ENCODE peak calls at places on chromosomes 1 and 21, in six cellular contexts. Q, T, S, I, B and A are unnamed samples. For H3K27me3, the result is how much of the 10 kb centered on the place peaks cover.

GRCh38 chr1:20160034-20160433 is 20.9 kb downstream of the PLA2G2F start:
- DNase-seq in Q (no peak), T (no peak), S (no peak), I (no peak), B (no peak), A (no peak)

GRCh38 chr1:201217851-201218250 is 27.2 kb downstream of the IGFN1 start:
- DNase-seq in Q (no peak), T (peak), S (no peak), I (no peak), B (no peak), A (no peak)

GRCh38 chr1:62784509-62785365 is 805 bp downstream of the ATG4C start:
- DNase-seq in Q (no peak), T (no peak), S (no peak), I (no peak), B (no peak), A (no peak)

GRCh38 chr1:27137022-27137542 is 17.8 kb downstream of the SLC9A1 start:
- DNase-seq in Q (peak), T (peak), S (no peak), I (no peak), B (peak), A (no peak)

GRCh38 chr1:152110860-152111514 is 4.3 kb downstream of the TCHH start:
- DNase-seq in Q (no peak), T (no peak), S (no peak), I (no peak), B (peak), A (no peak)

GRCh38 chr1:118013336-118013735 is 83.8 kb downstream of the WDR3 start:
- DNase-seq in Q (no peak), T (no peak), S (no peak), I (no peak), B (no peak), A (no peak)

GRCh38 chr1:172719694-172720138 is 60.8 kb downstream of the FASLG start:
- DNase-seq in Q (no peak), T (no peak), S (no peak), I (no peak), B (no peak), A (no peak)

GRCh38 chr1:153261793-153262371 is 2.4 kb downstream of the LORICRIN start:
- DNase-seq in Q (no peak), T (no peak), S (no peak), I (no peak), B (no peak), A (no peak)

GRCh38 chr1:34688358-34688757 is 66.5 kb upstream of the GJB5 start:
- DNase-seq in Q (no peak), T (no peak), S (no peak), I (no peak), B (no peak), A (no peak)

GRCh38 chr1:199956005-199956404 is 71.5 kb upstream of the NR5A2 start:
- DNase-seq in Q (no peak), T (no peak), S (no peak), I (no peak), B (no peak), A (no peak)

GRCh38 chr1:89723863-89724262 is 90.9 kb downstream of the LRRC8C start:
- DNase-seq in Q (no peak), T (no peak), S (no peak), I (no peak), B (no peak), A (no peak)

GRCh38 chr21:44527983-44528633 is 11.9 kb downstream of the KRTAP10-1 start:
- DNase-seq in Q (peak), T (no peak), S (no peak), I (no peak), B (no peak), A (no peak)

DNA sequence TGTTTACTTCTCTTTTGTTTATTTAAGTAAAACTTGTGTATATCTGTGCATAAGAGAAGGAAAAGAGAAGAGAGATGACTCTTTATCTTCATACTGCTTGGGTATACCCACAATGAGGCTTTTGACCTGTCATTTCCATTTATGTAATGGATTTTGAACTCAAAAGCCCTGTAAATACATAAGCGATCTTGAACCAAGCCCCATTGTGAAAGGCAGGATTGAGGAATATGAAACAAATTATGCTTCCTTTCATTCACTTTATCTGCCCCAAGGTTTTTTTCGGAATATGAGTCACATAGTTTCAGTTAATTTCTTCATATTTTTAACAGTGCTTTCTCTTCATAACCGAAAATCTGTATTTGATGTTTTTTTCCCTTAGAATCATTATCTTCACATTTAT is 21.4 kb downstream of the CNST start:
- DNase-seq in Q (no peak), T (no peak), S (no peak), I (no peak), B (no peak), A (no peak)
- H3K4me3 ChIP-seq in Q (no peak), T (no peak), S (no peak), I (no peak), B (no peak), A (no peak)

DNA sequence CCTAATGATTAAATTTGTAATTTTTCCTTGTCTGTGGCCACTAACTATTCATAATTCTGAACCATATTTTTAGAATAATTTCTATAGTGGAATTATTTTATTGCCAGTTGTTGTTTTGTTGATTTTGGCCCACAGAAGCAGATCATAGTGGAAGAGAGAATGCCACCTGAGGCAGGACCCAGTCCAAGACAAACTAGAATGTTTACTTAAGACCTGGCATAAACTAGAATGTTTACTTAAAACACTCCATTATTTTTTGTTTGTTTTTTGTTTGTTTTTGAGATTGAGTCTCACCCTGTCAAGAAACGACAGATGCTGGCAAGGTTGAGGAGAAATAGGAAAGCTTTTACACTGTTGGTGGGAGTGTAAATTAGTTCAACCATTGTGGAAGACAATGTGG is 310.2 kb downstream of the MRPL39 start:
- DNase-seq in Q (no peak), T (no peak), S (no peak), I (no peak), B (no peak), A (no peak)
- TF ChIP-seq CTCF in Q (no peak), T (no peak), S (no peak), I (no peak), B (no peak), A (no peak)

DNA sequence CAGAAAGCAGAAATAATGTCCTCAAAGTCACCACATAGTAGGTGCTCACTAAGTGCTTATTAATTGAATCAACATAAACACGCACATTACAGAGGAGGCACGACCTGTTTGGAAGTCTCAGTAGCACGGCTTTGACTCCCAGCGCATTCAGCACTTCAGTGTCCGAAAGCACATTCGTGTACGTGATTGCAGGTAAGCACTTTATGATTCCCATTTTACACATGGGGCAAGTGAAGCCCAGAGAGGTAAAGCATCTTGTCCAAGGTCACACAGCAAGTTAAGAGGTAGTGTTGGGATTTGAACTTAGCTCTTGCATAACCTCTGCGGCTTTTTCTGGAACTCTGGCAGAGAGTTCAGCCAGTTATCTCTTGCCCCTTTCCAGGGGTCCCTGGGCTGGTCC is 85.2 kb upstream of the WNT4 start:
- DNase-seq in Q (no peak), T (no peak), S (no peak), I (no peak), B (no peak), A (no peak)
- H3K27me3 ChIP-seq in Q (under half), T (under half), S (under half), I (under half), B (under half), A (under half)

GRCh38 chr1:147591246-147591891 is 50.1 kb downstream of the BCL9 start:
- DNase-seq in Q (no peak), T (no peak), S (no peak), I (no peak), B (no peak), A (no peak)

GRCh38 chr1:147580609-147581008 is 39.3 kb downstream of the BCL9 start:
- DNase-seq in Q (no peak), T (no peak), S (no peak), I (no peak), B (no peak), A (no peak)

GRCh38 chr1:147586412-147586811 is 45.1 kb downstream of the BCL9 start:
- DNase-seq in Q (no peak), T (no peak), S (no peak), I (no peak), B (no peak), A (no peak)

GRCh38 chr1:147581459-147581858 is 40.2 kb downstream of the BCL9 start:
- DNase-seq in Q (no peak), T (no peak), S (no peak), I (no peak), B (no peak), A (no peak)

DNA sequence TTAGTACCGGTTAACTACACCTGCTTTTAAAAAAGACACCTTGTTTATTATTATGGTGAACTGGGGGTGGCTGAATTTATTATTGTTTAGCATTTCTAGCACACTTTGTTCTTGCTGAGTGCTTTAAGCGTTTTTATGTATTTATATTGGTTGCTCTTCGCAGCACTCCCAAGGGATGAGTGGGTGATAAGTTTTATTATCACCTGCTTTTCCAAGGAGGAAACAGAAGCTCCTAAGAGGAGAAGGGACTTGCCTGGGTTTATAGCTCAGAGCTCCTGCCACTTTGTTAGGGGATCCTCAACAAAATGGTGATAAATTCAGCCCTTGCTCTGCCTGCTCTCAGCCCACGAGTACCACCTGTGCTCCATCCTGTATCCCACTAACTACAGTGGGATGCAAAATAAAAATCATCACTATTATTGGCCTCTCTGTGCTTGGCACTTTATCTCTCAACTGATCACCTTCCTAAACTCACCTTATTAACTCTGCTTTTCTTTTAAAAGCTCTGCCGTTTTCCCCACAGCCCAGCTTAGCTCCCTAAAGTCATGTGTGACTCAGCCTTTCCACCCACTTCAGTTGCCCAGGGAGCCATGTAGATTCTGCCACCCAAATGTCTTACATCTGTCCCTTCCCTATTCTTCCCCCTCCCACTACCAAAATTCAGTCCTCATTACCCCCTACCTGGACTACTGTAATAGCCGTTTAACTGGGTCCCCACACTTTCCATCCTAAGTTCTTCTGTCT is 44.5 kb downstream of the BCL9 start:
- DNase-seq in Q (no peak), T (no peak), S (no peak), I (no peak), B (no peak), A (no peak)
- H3K4me3 ChIP-seq in Q (no peak), T (no peak), S (no peak), I (no peak), B (no peak), A (no peak)

DNA sequence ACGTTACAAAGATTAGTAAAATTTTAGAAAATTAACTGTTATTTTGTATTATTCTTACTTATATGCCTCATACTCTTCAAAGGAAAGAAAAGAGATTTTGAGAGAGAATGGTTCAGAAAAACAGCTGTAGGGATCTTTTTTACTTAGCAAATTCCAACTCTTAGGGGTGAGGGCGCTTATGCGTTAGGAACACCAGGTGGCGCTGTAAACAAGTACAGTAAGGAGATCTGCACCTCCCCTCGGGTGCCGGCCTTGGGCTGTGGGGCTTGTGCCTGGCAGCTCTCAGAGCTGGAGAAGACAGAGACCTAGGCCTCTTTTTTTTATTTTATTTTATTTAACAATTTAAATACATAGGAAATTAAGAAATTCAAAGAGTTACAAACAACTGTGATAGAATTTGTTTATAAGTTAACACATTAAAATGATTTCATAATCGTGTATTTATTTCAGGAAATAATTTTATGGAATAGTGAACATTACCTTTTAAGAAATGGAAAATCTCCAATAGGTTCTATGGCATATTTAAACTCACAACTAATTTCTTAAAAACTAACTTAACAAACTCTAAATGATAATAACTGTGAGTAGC is 32.6 kb downstream of the UTP25 start:
- DNase-seq in Q (peak), T (peak), S (no peak), I (peak), B (peak), A (no peak)
- TF ChIP-seq CTCF in Q (peak), T (peak), S (peak), I (peak), B (peak), A (peak)

GRCh38 chr1:10866314-10867091 is 70.1 kb upstream of the CASZ1 start:
- DNase-seq in Q (no peak), T (peak), S (no peak), I (peak), B (no peak), A (no peak)

GRCh38 chr1:10867914-10868598 is 71.6 kb upstream of the CASZ1 start:
- DNase-seq in Q (no peak), T (no peak), S (no peak), I (no peak), B (no peak), A (no peak)

GRCh38 chr1:10868599-10868965 is 72.1 kb upstream of the CASZ1 start:
- DNase-seq in Q (no peak), T (no peak), S (no peak), I (no peak), B (no peak), A (no peak)

GRCh38 chr1:10865518-10866313 is 69.3 kb upstream of the CASZ1 start:
- DNase-seq in Q (no peak), T (no peak), S (no peak), I (no peak), B (no peak), A (no peak)

GRCh38 chr1:10867138-10867721 is 70.8 kb upstream of the CASZ1 start:
- DNase-seq in Q (peak), T (peak), S (no peak), I (peak), B (peak), A (no peak)
- H3K27me3 ChIP-seq in Q (under half), T (under half), S (under half), I (under half), B (under half), A (under half)

GRCh38 chr1:24911651-24912144 is 18.4 kb downstream of the RUNX3 start:
- DNase-seq in Q (no peak), T (no peak), S (no peak), I (no peak), B (no peak), A (no peak)
- H3K4me3 ChIP-seq in Q (no peak), T (no peak), S (no peak), I (no peak), B (no peak), A (no peak)

GRCh38 chr1:248613742-248614141 is 16.2 kb upstream of the OR2T10 start:
- DNase-seq in Q (no peak), T (no peak), S (no peak), I (no peak), B (no peak), A (no peak)

GRCh38 chr1:248618119-248618518 is 16.8 kb downstream of the OR2T11 start:
- DNase-seq in Q (no peak), T (no peak), S (no peak), I (no peak), B (no peak), A (no peak)

GRCh38 chr1:248622491-248623106 is 12.3 kb downstream of the OR2T11 start:
- DNase-seq in Q (no peak), T (no peak), S (no peak), I (no peak), B (no peak), A (no peak)

DNA sequence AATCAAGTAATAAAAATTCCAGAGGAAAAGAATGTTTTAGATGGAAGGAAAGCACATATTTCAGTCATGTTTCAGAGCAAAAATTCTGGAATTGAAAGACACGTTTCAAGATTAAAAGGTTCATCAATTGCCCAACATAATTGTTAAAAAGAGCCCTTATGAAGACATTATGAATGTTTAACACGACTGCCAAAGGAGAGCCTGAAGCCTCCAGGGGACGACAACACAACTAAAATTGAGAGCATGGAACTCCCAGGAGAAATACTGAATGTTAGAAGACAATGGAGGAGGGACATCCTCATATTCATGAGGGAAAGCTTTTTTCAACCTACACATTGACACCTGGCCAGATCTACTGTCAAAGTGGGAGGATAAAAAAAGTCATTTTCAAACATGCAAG is 16.0 kb downstream of the OR2T11 start:
- DNase-seq in Q (no peak), T (peak), S (no peak), I (no peak), B (no peak), A (no peak)
- TF ChIP-seq CTCF in Q (no peak), T (peak), S (peak), I (no peak), B (peak), A (peak)

DNA sequence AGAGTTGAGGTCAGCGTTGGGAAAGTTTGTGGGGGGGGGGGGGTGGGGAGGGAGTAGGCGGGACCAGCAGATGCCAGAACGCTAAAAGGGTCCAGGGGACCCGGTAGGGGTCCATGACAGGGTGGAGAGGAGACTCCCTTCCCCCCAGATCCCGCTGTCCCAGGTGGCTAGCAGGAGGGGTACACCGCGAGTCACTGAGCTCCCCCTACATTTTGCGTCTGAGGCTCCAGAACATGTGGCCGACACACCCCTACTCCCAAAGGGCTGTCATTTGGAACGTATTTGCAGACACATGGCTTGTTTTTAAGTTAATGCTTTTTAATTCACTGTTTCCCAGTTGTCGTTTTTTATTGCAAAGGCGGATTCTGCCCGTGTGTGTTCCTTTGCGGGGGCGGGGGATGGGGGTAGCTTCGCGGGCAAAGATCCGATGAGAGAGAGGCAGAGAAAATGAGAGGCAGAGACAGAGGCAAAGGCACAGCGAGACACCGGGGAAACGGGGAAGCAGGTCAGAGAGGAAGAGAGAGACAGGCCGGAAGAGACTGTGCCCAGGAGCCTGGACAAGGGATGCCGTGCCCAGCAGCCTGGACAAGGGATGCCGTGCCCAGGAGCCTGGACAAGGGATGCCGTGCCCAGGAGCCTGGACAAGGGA is 270.2 kb downstream of the FOXD2 start:
- DNase-seq in Q (peak), T (no peak), S (no peak), I (no peak), B (no peak), A (no peak)
- H3K27me3 ChIP-seq in Q (half or more), T (under half), S (half or more), I (under half), B (half or more), A (under half)

DNA sequence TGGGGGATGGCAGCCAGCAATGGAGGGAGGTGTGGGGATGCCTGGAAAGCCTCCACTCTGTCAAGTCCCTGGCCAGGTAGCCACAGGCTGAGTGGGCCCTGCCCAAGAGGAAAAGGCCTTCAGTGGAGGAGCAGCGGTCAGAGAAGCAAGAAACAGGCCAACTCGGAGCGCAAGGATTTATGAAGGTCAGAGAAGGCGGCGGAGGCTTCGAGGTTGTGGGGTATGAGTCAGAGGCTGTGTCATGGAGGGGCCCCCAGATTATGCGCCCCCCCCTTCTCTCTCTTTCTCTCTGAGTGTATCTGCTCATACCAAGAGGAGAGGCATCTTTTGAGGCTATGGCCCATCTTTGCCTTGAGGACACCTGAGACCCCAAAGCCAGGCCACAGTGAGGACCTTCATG is 99.5 kb downstream of the CASZ1 start:
- DNase-seq in Q (no peak), T (no peak), S (no peak), I (no peak), B (no peak), A (no peak)
- H3K4me3 ChIP-seq in Q (no peak), T (no peak), S (no peak), I (no peak), B (no peak), A (no peak)